ENCODE peak calls at places on chromosome 3, in ten cellular contexts. L is NCI-H510A treated with DMSO at 0.1 percent for 48 hours; K is GM06990; I is kidney glomerular epithelial cell; U is posterior cingulate gyrus; D is stimulated activated CD4-positive, alpha-beta T cell treated with anti-CD3 and anti-CD28 coated beads, TNF-alpha, amount 100 ng/mL, for 4 hours; G is NCI-H1105 treated with DMSO at 0.1 percent for 48 hours; O is SW480; N is occipital lobe; T is iris pigment epithelial cell. W is an unnamed sample.

GRCh38 chr3:13483286-13483685 is 3.2 kb downstream of the HDAC11 start:
- DNase-seq in T (no peak), D (no peak), K (no peak), I (no peak), U (no peak), L (no peak), G (no peak), N (no peak), O (no peak), W (no peak)

GRCh38 chr3:178392553-178392952 is 143.7 kb upstream of the KCNMB2 start:
- DNase-seq in D (no peak), K (no peak), G (peak), I (no peak), N (no peak), U (no peak), T (peak), L (no peak), O (no peak), W (no peak)

GRCh38 chr3:135238201-135238600 is 443.1 kb downstream of the EPHB1 start:
- DNase-seq in G (peak), O (no peak), N (no peak), D (no peak), I (no peak), L (peak), K (no peak), U (no peak), T (no peak), W (no peak)

GRCh38 chr3:131535131-131535530 is 32.4 kb upstream of the MRPL3 start:
- DNase-seq in O (no peak), D (no peak), U (no peak), K (no peak), T (no peak), I (no peak), L (no peak), N (no peak), G (no peak), W (no peak)

GRCh38 chr3:45137656-45138181 is 8.5 kb downstream of the CDCP1 start:
- DNase-seq in O (no peak), D (no peak), T (no peak), N (no peak), G (no peak), K (no peak), U (no peak), L (no peak), I (no peak), W (no peak)

GRCh38 chr3:70871909-70872656 is 559.6 kb upstream of the MDFIC2 start:
- DNase-seq in T (peak), K (no peak), O (no peak), G (no peak), U (no peak), L (no peak), I (peak), D (no peak), N (no peak), W (no peak)

GRCh38 chr3:179297971-179298725 is 24.7 kb upstream of the ZNF639 start:
- DNase-seq in K (no peak), O (no peak), U (no peak), N (no peak), G (no peak), D (no peak), L (no peak), T (peak), I (no peak), W (no peak)

GRCh38 chr3:195139876-195140240 is 131.1 kb downstream of the XXYLT1 start:
- DNase-seq in U (no peak), N (no peak), O (no peak), L (no peak), G (no peak), D (no peak), I (no peak), T (peak), K (no peak), W (no peak)

GRCh38 chr3:115415246-115415645 is 208.1 kb upstream of the GAP43 start:
- DNase-seq in L (no peak), N (no peak), O (no peak), T (no peak), U (no peak), I (no peak), D (no peak), K (no peak), G (no peak), W (peak)

GRCh38 chr3:128112406-128112968 is 11.1 kb downstream of the RUVBL1 start:
- DNase-seq in I (peak), U (no peak), K (no peak), G (peak), O (peak), L (no peak), T (peak), N (no peak), D (no peak), W (peak)

GRCh38 chr3:185825639-185826481 is 1.0 kb upstream of the IGF2BP2 start:
- DNase-seq in N (no peak), U (no peak), G (peak), K (peak), D (no peak), I (peak), T (peak), L (peak), O (peak), W (no peak)

GRCh38 chr3:101453966-101454365 is 59.0 kb downstream of the SENP7 start:
- DNase-seq in G (no peak), I (no peak), O (no peak), D (no peak), U (no peak), K (no peak), T (peak), L (no peak), N (no peak), W (no peak)

GRCh38 chr3:25107918-25108617 is 320.0 kb upstream of the RARB start:
- DNase-seq in T (no peak), D (no peak), O (peak), G (no peak), K (no peak), L (no peak), I (no peak), U (no peak), N (no peak), W (no peak)

GRCh38 chr3:52809821-52810377 is 15.3 kb downstream of the ITIH3 start:
- DNase-seq in G (no peak), K (no peak), N (no peak), I (no peak), U (no peak), D (no peak), T (no peak), O (no peak), L (peak), W (peak)

GRCh38 chr3:136932518-136932917 is 25.3 kb upstream of the IL20RB start:
- DNase-seq in U (no peak), T (peak), O (no peak), L (no peak), K (peak), G (no peak), N (no peak), D (no peak), I (peak), W (no peak)

GRCh38 chr3:58722526-58722925 is 56.0 kb upstream of the FAM3D start:
- DNase-seq in L (no peak), N (no peak), D (no peak), I (no peak), G (peak), K (no peak), O (no peak), U (no peak), T (peak), W (no peak)

GRCh38 chr3:12062605-12063004 is 58.4 kb downstream of the SYN2 start:
- DNase-seq in U (no peak), T (no peak), L (no peak), O (no peak), G (no peak), K (no peak), I (no peak), N (no peak), D (no peak), W (no peak)

GRCh38 chr3:140403559-140403958 is 274.3 kb upstream of the TRIM42 start:
- DNase-seq in N (no peak), I (no peak), O (no peak), L (peak), U (no peak), D (no peak), K (no peak), G (no peak), T (no peak), W (no peak)

GRCh38 chr3:183161552-183162345 is 785 bp downstream of the LAMP3 start:
- DNase-seq in I (no peak), N (no peak), O (peak), T (no peak), G (no peak), U (no peak), K (peak), D (no peak), L (peak), W (no peak)

GRCh38 chr3:122758877-122759670 is 34.6 kb downstream of the HSPBAP1 start:
- DNase-seq in D (no peak), L (no peak), O (no peak), N (no peak), U (no peak), K (no peak), T (peak), I (no peak), G (no peak), W (no peak)

GRCh38 chr3:122559906-122560305 is 4.2 kb downstream of the PARP9 start:
- DNase-seq in K (no peak), L (no peak), G (no peak), N (no peak), I (no peak), O (no peak), U (no peak), D (no peak), T (no peak), W (no peak)

GRCh38 chr3:193815246-193816027 is 222.4 kb downstream of the OPA1 start:
- DNase-seq in D (no peak), O (no peak), K (no peak), N (no peak), T (no peak), U (no peak), G (no peak), L (no peak), I (no peak), W (no peak)

GRCh38 chr3:138803006-138803653 is 31.6 kb downstream of the PIK3CB start:
- DNase-seq in U (no peak), T (no peak), D (no peak), O (no peak), G (no peak), I (no peak), N (no peak), L (no peak), K (no peak), W (no peak)

GRCh38 chr3:139935866-139936817 is 1.2 kb downstream of the CLSTN2 start:
- DNase-seq in U (peak), N (no peak), I (peak), D (no peak), K (peak), L (no peak), T (peak), O (peak), G (peak), W (no peak)

GRCh38 chr3:66385066-66385465 is 115.8 kb downstream of the LRIG1 start:
- DNase-seq in L (no peak), I (no peak), N (no peak), G (no peak), D (no peak), K (no peak), U (no peak), T (no peak), O (no peak), W (no peak)

GRCh38 chr3:147422934-147423599 is 13.9 kb downstream of the ZIC1 start:
- DNase-seq in L (peak), U (no peak), N (no peak), T (no peak), O (no peak), I (no peak), K (no peak), G (peak), D (no peak), W (no peak)

GRCh38 chr3:82773207-82773606 is 1011.8 kb upstream of the GBE1 start:
- DNase-seq in K (no peak), D (no peak), G (no peak), U (no peak), I (no peak), L (no peak), O (no peak), N (no peak), T (no peak), W (no peak)

GRCh38 chr3:51945926-51946500 is 3.9 kb downstream of the PARP3 start:
- DNase-seq in D (no peak), T (no peak), I (no peak), O (no peak), K (no peak), G (no peak), N (no peak), L (no peak), U (no peak), W (no peak)

GRCh38 chr3:164196477-164196876 is 881.8 kb downstream of the SI start:
- DNase-seq in G (no peak), D (no peak), T (no peak), K (no peak), N (no peak), U (no peak), O (no peak), I (no peak), L (no peak), W (no peak)

GRCh38 chr3:99620976-99621375 is 17.4 kb upstream of the COL8A1 start:
- DNase-seq in I (no peak), O (no peak), K (no peak), U (no peak), T (peak), D (no peak), G (no peak), N (no peak), L (no peak), W (no peak)

GRCh38 chr3:184448321-184449160 is 68.7 kb downstream of the CHRD start:
- DNase-seq in K (no peak), G (no peak), O (peak), N (no peak), U (no peak), T (peak), L (no peak), I (peak), D (no peak), W (no peak)

GRCh38 chr3:139836656-139837464 is 98.1 kb upstream of the CLSTN2 start:
- DNase-seq in U (no peak), T (no peak), L (peak), G (no peak), I (no peak), N (no peak), D (no peak), O (no peak), K (no peak), W (no peak)

GRCh38 chr3:19596408-19596807 is 337.6 kb downstream of the EFHB start:
- DNase-seq in K (peak), I (no peak), N (no peak), T (no peak), D (no peak), U (no peak), O (no peak), G (no peak), L (no peak), W (no peak)

GRCh38 chr3:197135212-197135611 is 105.6 kb upstream of the MELTF start:
- DNase-seq in O (no peak), L (no peak), T (peak), D (no peak), K (no peak), U (no peak), N (no peak), I (no peak), G (no peak), W (no peak)

GRCh38 chr3:178255315-178255714 is 280.9 kb upstream of the KCNMB2 start:
- DNase-seq in T (peak), G (no peak), D (no peak), O (no peak), I (no peak), N (no peak), L (no peak), U (no peak), K (no peak), W (no peak)

GRCh38 chr3:132414841-132415240 is 2.5 kb upstream of the DNAJC13 start:
- DNase-seq in L (no peak), O (no peak), N (no peak), T (no peak), D (no peak), U (no peak), G (no peak), I (no peak), K (no peak), W (no peak)

GRCh38 chr3:167346171-167346570 is 33.9 kb downstream of the ZBBX start:
- DNase-seq in L (peak), K (no peak), T (no peak), N (no peak), O (no peak), G (peak), U (no peak), D (no peak), I (no peak), W (no peak)

W was measured in Jurkat, Clone E6-1.